ENCODE peak calls at places on chromosomes 5 and 9, in ten cellular contexts. K, R, S, W, I, B, V, C, H and Y are unnamed samples.

GRCh38 chr5:143550985-143551630 is 147.6 kb upstream of the NR3C1 start:
- DNase-seq in S (no peak), C (no peak), B (peak), V (no peak), K (no peak), H (no peak), R (no peak), I (no peak), W (no peak), Y (no peak)

GRCh38 chr5:125882061-125882460 is 541.1 kb upstream of the GRAMD2B start:
- DNase-seq in R (no peak), K (no peak), H (no peak), I (no peak), W (no peak), V (no peak), B (no peak), C (no peak), S (no peak), Y (no peak)

GRCh38 chr5:176133289-176133870 is 104.8 kb upstream of the SIMC1 start:
- DNase-seq in C (no peak), R (no peak), V (no peak), S (no peak), H (no peak), K (no peak), I (no peak), B (no peak), W (no peak), Y (no peak)

GRCh38 chr5:87069974-87070608 is 197.6 kb upstream of the RASA1 start:
- DNase-seq in B (peak), C (peak), W (peak), R (no peak), I (peak), K (peak), H (no peak), S (peak), V (no peak), Y (peak)

GRCh38 chr5:123209163-123210013 is 120.3 kb downstream of the PRDM6 start:
- DNase-seq in V (no peak), R (no peak), B (peak), H (no peak), S (peak), W (peak), K (peak), I (no peak), C (peak), Y (peak)

GRCh38 chr5:106262395-106262794 is 1408.3 kb downstream of the EFNA5 start:
- DNase-seq in V (no peak), I (no peak), S (no peak), H (no peak), B (no peak), C (no peak), W (no peak), R (no peak), K (no peak), Y (no peak)

GRCh38 chr5:646396-647201 is 34.5 kb downstream of the CEP72 start:
- DNase-seq in I (no peak), S (no peak), C (no peak), V (no peak), H (no peak), W (no peak), B (no peak), K (no peak), R (no peak), Y (no peak)

GRCh38 chr9:115069302-115069701 is 48.7 kb downstream of the TNC start:
- DNase-seq in H (no peak), S (no peak), B (no peak), K (no peak), W (no peak), C (no peak), I (no peak), V (no peak), R (no peak), Y (no peak)

GRCh38 chr5:151686673-151687378 is at the start of gene SPARC:
- DNase-seq in H (peak), K (no peak), R (peak), B (peak), W (no peak), V (no peak), I (peak), S (peak), C (peak), Y (peak)

GRCh38 chr5:91528831-91529230 is 145.7 kb upstream of the ARRDC3 start:
- DNase-seq in V (no peak), R (no peak), B (no peak), H (no peak), K (no peak), W (no peak), S (no peak), I (no peak), C (no peak), Y (no peak)

GRCh38 chr9:17613723-17614122 is 34.9 kb downstream of the SH3GL2 start:
- DNase-seq in I (no peak), K (no peak), B (peak), V (no peak), H (no peak), R (no peak), C (peak), S (peak), W (no peak), Y (peak)

GRCh38 chr5:101995585-101995984 is 300.5 kb downstream of the SLCO4C1 start:
- DNase-seq in C (no peak), H (no peak), V (no peak), K (no peak), B (no peak), R (no peak), W (peak), I (no peak), S (no peak), Y (no peak)

GRCh38 chr5:181181650-181182565 is 23.1 kb downstream of the TRIM7 start:
- DNase-seq in K (peak), I (peak), C (no peak), B (peak), V (peak), R (peak), W (peak), S (no peak), H (no peak), Y (no peak)

GRCh38 chr5:39500656-39501295 is 76.0 kb upstream of the DAB2 start:
- DNase-seq in W (no peak), B (no peak), V (no peak), K (no peak), C (no peak), S (no peak), R (no peak), H (no peak), I (no peak), Y (no peak)

GRCh38 chr9:96156578-96156977 is 145.4 kb downstream of the HSD17B3 start:
- DNase-seq in H (no peak), I (no peak), B (no peak), S (no peak), R (no peak), W (no peak), V (no peak), K (no peak), C (no peak), Y (no peak)

GRCh38 chr5:157059891-157060290 is 975 bp upstream of the HAVCR1 start:
- DNase-seq in V (no peak), H (no peak), R (no peak), K (no peak), W (no peak), B (peak), I (no peak), S (peak), C (no peak), Y (no peak)

GRCh38 chr5:141805874-141806273 is 72.3 kb downstream of the PCDH1 start:
- DNase-seq in B (no peak), R (peak), K (no peak), S (no peak), C (no peak), H (no peak), I (peak), W (no peak), V (no peak), Y (no peak)

GRCh38 chr9:87872079-87872624 is 10.5 kb upstream of the SPATA31E1 start:
- DNase-seq in I (no peak), S (no peak), V (no peak), B (peak), C (no peak), R (no peak), K (no peak), W (no peak), H (peak), Y (peak)

GRCh38 chr5:77937015-77937908 is 161.1 kb upstream of the TBCA start:
- DNase-seq in I (no peak), R (no peak), W (no peak), S (no peak), K (no peak), B (no peak), C (no peak), V (no peak), H (no peak), Y (no peak)

GRCh38 chr5:1797109-1797800 is 2.4 kb downstream of the MRPL36 start:
- DNase-seq in W (no peak), H (peak), I (no peak), V (no peak), K (no peak), R (peak), S (no peak), C (no peak), B (no peak), Y (no peak)

GRCh38 chr5:38724301-38725030 is 121.3 kb upstream of the OSMR start:
- DNase-seq in I (no peak), S (no peak), V (no peak), C (no peak), H (no peak), B (no peak), K (no peak), W (no peak), R (no peak), Y (no peak)

GRCh38 chr5:119411291-119411934 is 40.9 kb upstream of the HSD17B4 start:
- DNase-seq in B (peak), W (no peak), K (no peak), C (no peak), V (no peak), H (no peak), S (no peak), R (no peak), I (no peak), Y (no peak)

GRCh38 chr5:58761418-58761817 is 178.5 kb downstream of the RAB3C start:
- DNase-seq in V (no peak), C (no peak), R (no peak), I (no peak), B (no peak), H (no peak), W (no peak), K (no peak), S (no peak), Y (no peak)

GRCh38 chr9:119332522-119332921 is 36.7 kb downstream of the BRINP1 start:
- DNase-seq in B (no peak), I (no peak), S (no peak), C (no peak), W (no peak), V (no peak), K (no peak), R (no peak), H (no peak), Y (no peak)

GRCh38 chr9:119337566-119337965 is 31.7 kb downstream of the BRINP1 start:
- DNase-seq in C (no peak), R (no peak), I (no peak), S (no peak), B (no peak), V (no peak), H (no peak), W (no peak), K (no peak), Y (no peak)

GRCh38 chr9:119333507-119334229 is 35.6 kb downstream of the BRINP1 start:
- DNase-seq in V (no peak), H (no peak), S (no peak), R (no peak), W (no peak), I (no peak), B (no peak), K (no peak), C (no peak), Y (no peak)
- H3K4me3 ChIP-seq in V (no peak), H (no peak), S (no peak), R (no peak), W (no peak), I (no peak), B (no peak), K (no peak), C (no peak), Y (no peak)

DNA sequence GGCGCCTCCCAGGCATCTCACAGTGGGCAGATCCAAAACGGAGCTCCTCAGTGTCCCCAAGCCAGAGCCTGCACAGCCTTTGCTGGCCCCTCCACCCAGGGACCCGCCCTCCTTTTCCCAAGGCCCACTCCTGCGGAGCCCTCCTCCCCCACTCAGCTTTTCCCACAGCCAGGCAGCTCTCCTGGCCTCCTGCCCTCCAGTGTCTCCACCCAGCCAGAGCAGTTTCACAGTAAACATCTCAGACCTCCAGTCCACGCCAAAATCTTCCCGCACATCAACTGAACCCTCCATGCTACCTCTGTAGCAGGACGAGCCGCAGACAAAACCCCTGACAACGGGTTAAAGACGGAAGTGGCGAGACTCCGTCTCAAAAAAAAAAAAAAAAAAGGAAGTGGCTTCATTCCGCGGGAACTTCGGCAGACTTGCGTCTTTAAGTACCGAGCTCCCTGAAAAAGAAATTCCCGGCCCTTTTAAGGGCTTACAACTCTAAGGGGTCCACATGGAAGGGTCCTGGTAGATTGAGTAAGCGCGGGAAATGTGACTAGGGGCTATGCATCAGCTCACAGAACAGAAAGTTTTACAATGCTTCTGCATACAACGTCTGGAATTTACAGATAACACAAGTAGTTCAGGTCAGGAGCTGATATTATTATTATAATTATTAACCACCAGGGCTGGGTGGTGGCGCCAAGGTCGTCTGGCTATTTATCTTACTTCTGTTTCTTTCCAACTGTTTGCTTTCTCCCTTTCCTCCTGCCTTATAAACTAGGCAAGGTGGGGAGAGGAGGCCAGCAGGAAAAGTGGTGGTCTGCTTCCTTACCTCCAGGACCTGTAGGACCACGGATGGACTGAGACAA is 11.4 kb upstream of the GRIN1 start:
- DNase-seq in B (no peak), I (no peak), H (peak), V (peak), W (no peak), R (peak), C (no peak), S (no peak), K (no peak), Y (no peak)
- H3K4me3 ChIP-seq in B (peak), I (no peak), H (peak), V (peak), W (peak), R (peak), C (no peak), S (peak), K (no peak), Y (no peak)

GRCh38 chr5:158820891-158821290 is 278.8 kb downstream of the EBF1 start:
- DNase-seq in V (no peak), B (no peak), H (no peak), K (no peak), W (no peak), C (no peak), R (no peak), S (no peak), I (no peak), Y (no peak)
- H3K4me3 ChIP-seq in V (no peak), B (no peak), H (no peak), K (no peak), W (no peak), C (no peak), R (no peak), S (no peak), I (no peak), Y (no peak)

GRCh38 chr9:70410368-70410767 is 4.1 kb downstream of the KLF9 start:
- DNase-seq in S (no peak), K (no peak), V (no peak), W (no peak), R (no peak), I (no peak), C (no peak), H (no peak), B (peak), Y (no peak)

GRCh38 chr9:70409800-70410199 is 4.7 kb downstream of the KLF9 start:
- DNase-seq in B (no peak), V (no peak), R (no peak), S (no peak), I (no peak), W (no peak), K (no peak), C (no peak), H (no peak), Y (no peak)

GRCh38 chr9:70409280-70409679 is 5.2 kb downstream of the KLF9 start:
- DNase-seq in V (no peak), S (no peak), H (no peak), C (no peak), I (no peak), K (no peak), W (no peak), R (no peak), B (no peak), Y (no peak)

GRCh38 chr9:70407081-70407503 is 7.4 kb downstream of the KLF9 start:
- DNase-seq in K (no peak), H (no peak), B (peak), C (peak), W (no peak), R (no peak), I (no peak), V (no peak), S (peak), Y (peak)

GRCh38 chr9:70408393-70409040 is 5.9 kb downstream of the KLF9 start:
- DNase-seq in H (no peak), I (no peak), W (no peak), C (no peak), R (no peak), V (no peak), K (no peak), B (no peak), S (no peak), Y (no peak)
- H3K4me3 ChIP-seq in H (no peak), I (no peak), W (no peak), C (no peak), R (peak), V (no peak), K (no peak), B (peak), S (no peak), Y (no peak)

GRCh38 chr9:134164879-134165278 is 515 bp upstream of the RNU6ATAC start:
- DNase-seq in V (no peak), H (no peak), C (no peak), R (no peak), W (no peak), S (no peak), K (no peak), B (no peak), I (no peak), Y (no peak)

GRCh38 chr9:134162926-134163373 is 1.4 kb downstream of the RNU6ATAC start:
- DNase-seq in W (no peak), V (no peak), I (no peak), K (no peak), H (no peak), C (no peak), R (no peak), B (no peak), S (no peak), Y (no peak)

GRCh38 chr9:134161647-134162046 is 2.7 kb downstream of the RNU6ATAC start:
- DNase-seq in C (no peak), I (no peak), H (no peak), W (no peak), S (no peak), B (no peak), K (no peak), V (no peak), R (no peak), Y (no peak)

GRCh38 chr9:134162212-134162775 is 2.1 kb downstream of the RNU6ATAC start:
- DNase-seq in C (no peak), R (no peak), B (no peak), S (no peak), V (no peak), H (no peak), K (no peak), W (no peak), I (no peak), Y (no peak)

GRCh38 chr9:134163374-134164196 is 779 bp downstream of the RNU6ATAC start:
- DNase-seq in R (peak), C (no peak), V (peak), W (peak), S (no peak), H (peak), K (no peak), I (peak), B (peak), Y (peak)
- H3K4me3 ChIP-seq in R (no peak), C (peak), V (no peak), W (no peak), S (peak), H (no peak), K (peak), I (peak), B (peak), Y (no peak)

GRCh38 chr5:52807037-52807436 is 19.3 kb downstream of the ITGA1 start:
- DNase-seq in C (no peak), H (no peak), S (no peak), V (no peak), W (no peak), K (no peak), I (no peak), R (no peak), B (no peak), Y (no peak)

GRCh38 chr5:52805614-52806013 is 17.9 kb downstream of the ITGA1 start:
- DNase-seq in S (no peak), I (no peak), V (no peak), R (no peak), H (no peak), B (no peak), C (no peak), W (no peak), K (no peak), Y (no peak)

GRCh38 chr5:52804359-52804758 is 16.6 kb downstream of the ITGA1 start:
- DNase-seq in B (no peak), V (no peak), K (no peak), R (no peak), H (no peak), W (no peak), I (no peak), C (no peak), S (no peak), Y (no peak)

GRCh38 chr5:52802272-52803011 is 14.7 kb downstream of the ITGA1 start:
- DNase-seq in W (no peak), R (no peak), V (no peak), S (no peak), I (no peak), B (no peak), K (no peak), H (no peak), C (no peak), Y (no peak)

DNA sequence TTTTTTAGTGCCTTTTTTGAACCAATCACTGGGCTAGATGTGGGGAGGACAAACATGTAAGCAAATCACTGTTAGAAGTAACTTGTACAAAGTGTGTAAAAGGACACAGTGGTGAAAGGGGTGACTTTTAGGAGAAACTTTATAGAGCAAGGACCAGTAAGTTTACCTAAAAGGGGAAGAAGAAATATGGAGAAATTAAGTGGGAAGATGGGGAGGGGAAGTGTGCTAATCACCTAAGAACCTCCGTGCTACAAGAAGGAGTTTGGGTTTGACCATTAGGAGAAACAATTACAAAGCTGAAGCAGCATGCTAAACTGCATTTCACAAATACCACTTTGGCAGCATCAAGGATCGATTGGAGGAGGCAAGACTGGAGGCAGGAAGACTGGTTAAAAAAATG is 17.3 kb downstream of the ITGA1 start:
- DNase-seq in K (no peak), W (no peak), H (no peak), I (no peak), C (no peak), B (no peak), V (no peak), S (no peak), R (no peak), Y (no peak)
- H3K4me3 ChIP-seq in K (no peak), W (no peak), H (no peak), I (no peak), C (no peak), B (no peak), V (no peak), S (no peak), R (no peak), Y (no peak)